ENCODE peak calls at places on chromosomes 4 and X, in four cellular contexts. A is endodermal cell, X is colonic mucosa, K is MCF 10A. E is an unnamed sample.

GRCh38 chr4:14294611-14295010 is 667.1 kb upstream of the BOD1L1 start:
- DNase-seq in A (no peak), X (no peak), K (no peak), E (no peak)

GRCh38 chr4:127049506-127049905 is 583.3 kb upstream of the INTU start:
- DNase-seq in A (no peak), X (no peak), K (no peak), E (no peak)

GRCh38 chr4:165506780-165507305 is 128.0 kb downstream of the CPE start:
- DNase-seq in A (no peak), X (no peak), K (no peak), E (no peak)

GRCh38 chr4:24920008-24920407 is 7.2 kb upstream of the CCDC149 start:
- DNase-seq in A (no peak), X (no peak), K (no peak), E (no peak)

GRCh38 chr4:146646601-146647000 is 7.9 kb downstream of the POU4F2 start:
- DNase-seq in A (no peak), X (no peak), K (no peak), E (no peak)

GRCh38 chrX:50154429-50154828 is 46.4 kb downstream of the AKAP4 start:
- DNase-seq in A (no peak), X (no peak), K (no peak), E (no peak)

GRCh38 chrX:70998402-70999027 is 67.6 kb upstream of the SLC7A3 start:
- DNase-seq in A (peak), X (peak), K (peak), E (no peak)

GRCh38 chr4:107599841-107600240 is 120.2 kb downstream of the PAPSS1 start:
- DNase-seq in A (no peak), X (no peak), K (no peak), E (no peak)

GRCh38 chr4:123893746-123894095 is 497.1 kb downstream of the SPRY1 start:
- DNase-seq in A (no peak), X (no peak), K (no peak), E (no peak)

GRCh38 chr4:4845027-4845426 is 14.4 kb upstream of the MSX1 start:
- DNase-seq in A (no peak), X (no peak), K (no peak), E (no peak)

GRCh38 chr4:154039435-154040061 is 250.7 kb upstream of the SFRP2 start:
- DNase-seq in A (no peak), X (no peak), K (peak), E (no peak)

GRCh38 chr4:164683040-164683439 is 70.9 kb upstream of the SMIM31 start:
- DNase-seq in A (no peak), X (no peak), K (no peak), E (no peak)

GRCh38 chr4:178745203-178745602 is 1303.0 kb upstream of the AGA start:
- DNase-seq in A (no peak), X (no peak), K (peak), E (no peak)

GRCh38 chr4:98510757-98511517 is 147.5 kb downstream of the TSPAN5 start:
- DNase-seq in A (no peak), X (no peak), K (peak), E (no peak)

GRCh38 chr4:64341711-64342110 is 67.5 kb downstream of the TECRL start:
- DNase-seq in A (no peak), X (no peak), K (no peak), E (no peak)

GRCh38 chrX:129496625-129497024 is 26.7 kb downstream of the SMARCA1 start:
- DNase-seq in A (no peak), X (no peak), K (peak), E (no peak)

GRCh38 chrX:141902366-141902765 is 1.3 kb upstream of the MAGEC1 start:
- DNase-seq in A (no peak), X (no peak), K (no peak), E (no peak)

GRCh38 chr4:37531156-37531555 is 155.0 kb downstream of the RELL1 start:
- DNase-seq in A (no peak), X (no peak), K (no peak), E (no peak)

GRCh38 chrX:12210196-12210815 is 72.0 kb downstream of the FRMPD4 start:
- DNase-seq in A (no peak), X (no peak), K (peak), E (no peak)

GRCh38 chrX:38799995-38800394 is 1.3 kb upstream of the MID1IP1 start:
- DNase-seq in A (no peak), X (no peak), K (no peak), E (no peak)

GRCh38 chr4:10856271-10856670 is 171.7 kb upstream of the CLNK start:
- DNase-seq in A (no peak), X (no peak), K (no peak), E (peak)

GRCh38 chrX:153526040-153526439 is 8.6 kb downstream of the ATP2B3 start:
- DNase-seq in A (no peak), X (no peak), K (no peak), E (no peak)

GRCh38 chr4:74057588-74057987 is 19.1 kb upstream of the CXCL3 start:
- DNase-seq in A (no peak), X (no peak), K (no peak), E (no peak)

GRCh38 chrX:22689290-22689689 is 310.5 kb upstream of the DDX53 start:
- DNase-seq in A (no peak), X (no peak), K (no peak), E (no peak)

GRCh38 chr4:2832981-2833670 is 10.5 kb upstream of the ADD1 start:
- DNase-seq in A (peak), X (no peak), K (no peak), E (no peak)

GRCh38 chr4:4627111-4627510 is 85.3 kb upstream of the STX18 start:
- DNase-seq in A (peak), X (no peak), K (no peak), E (no peak)

GRCh38 chrX:124289443-124289842 is 43.0 kb upstream of the TEX13D start:
- DNase-seq in A (no peak), X (no peak), K (no peak), E (no peak)

GRCh38 chr4:147059064-147059731 is 113.5 kb upstream of the TTC29 start:
- DNase-seq in A (no peak), X (no peak), K (no peak), E (no peak)

GRCh38 chr4:88569944-88570455 is 22.3 kb upstream of the HERC3 start:
- DNase-seq in A (no peak), X (no peak), K (no peak), E (no peak)

GRCh38 chr4:7352486-7352885 is 82.2 kb downstream of the PSAPL1 start:
- DNase-seq in A (no peak), X (no peak), K (no peak), E (no peak)

GRCh38 chr4:12304912-12305311 is 876.2 kb upstream of the HS3ST1 start:
- DNase-seq in A (no peak), X (no peak), K (no peak), E (no peak)

GRCh38 chr4:47238697-47239096 is 207.3 kb downstream of the GABRB1 start:
- DNase-seq in A (no peak), X (no peak), K (no peak), E (no peak)

GRCh38 chr4:68615699-68616422 is 39.7 kb upstream of the UGT2B17 start:
- DNase-seq in A (no peak), X (no peak), K (no peak), E (no peak)

GRCh38 chr4:74772106-74772505 is 22.2 kb downstream of the BTC start:
- DNase-seq in A (no peak), X (no peak), K (peak), E (no peak)

GRCh38 chr4:72817012-72817411 is 248.0 kb upstream of the ADAMTS3 start:
- DNase-seq in A (no peak), X (no peak), K (peak), E (no peak)

GRCh38 chrX:38664285-38664684 is 102.9 kb downstream of the TSPAN7 start:
- DNase-seq in A (peak), X (peak), K (peak), E (peak)

GRCh38 chr4:187944179-187944578 is 51.4 kb upstream of the ZFP42 start:
- DNase-seq in A (no peak), X (no peak), K (no peak), E (no peak)

GRCh38 chr4:148787831-148788477 is 345.7 kb upstream of the NR3C2 start:
- DNase-seq in A (no peak), X (peak), K (peak), E (peak)

GRCh38 chrX:107978707-107979307 is 3.4 kb downstream of the TEX13B start:
- DNase-seq in A (peak), X (no peak), K (peak), E (peak)
- TF ChIP-seq CTCF in A (peak), X (no peak), K (peak), E (peak)

GRCh38 chr4:142016031-142016430 is 379.6 kb downstream of the IL15 start:
- DNase-seq in A (no peak), X (no peak), K (no peak), E (no peak)
- TF ChIP-seq CTCF in A (no peak), X (no peak), K (no peak), E (no peak)

GRCh38 chr4:89868261-89868660 is 26.4 kb upstream of the MMRN1 start:
- DNase-seq in A (no peak), X (no peak), K (no peak), E (no peak)

GRCh38 chr4:89863533-89863932 is 26.6 kb upstream of the SNCA start:
- DNase-seq in A (no peak), X (no peak), K (no peak), E (no peak)

GRCh38 chr4:89871211-89871610 is 23.4 kb upstream of the MMRN1 start:
- DNase-seq in A (no peak), X (no peak), K (no peak), E (no peak)

DNA sequence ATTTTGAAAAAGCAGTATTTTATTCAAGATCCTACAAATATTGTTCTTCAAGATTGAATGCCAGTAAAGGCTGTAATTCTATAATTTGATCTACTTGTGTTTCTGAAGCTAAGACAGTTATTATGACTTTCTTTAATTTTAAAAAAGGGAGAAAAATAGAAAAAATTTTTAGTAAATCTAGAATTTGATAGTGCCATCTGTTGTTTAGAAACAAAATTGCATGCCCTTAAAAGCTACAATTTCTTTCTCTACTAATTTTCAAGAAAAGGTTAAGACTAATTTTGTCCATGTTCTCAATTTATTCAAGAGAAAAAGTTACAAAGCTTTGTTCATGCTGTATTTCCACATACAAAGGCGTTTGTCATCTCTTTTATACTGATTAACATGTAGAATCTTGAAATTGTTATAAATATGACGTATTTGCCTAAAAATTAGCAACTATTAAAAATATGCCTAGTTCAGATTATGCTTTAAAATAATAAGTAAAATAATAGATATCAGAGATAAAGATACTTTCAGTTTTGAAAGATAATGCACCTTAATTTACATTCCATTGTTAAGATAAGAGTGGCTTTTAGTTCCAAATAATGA is 25.6 kb upstream of the MMRN1 start:
- DNase-seq in A (no peak), X (no peak), K (peak), E (no peak)
- TF ChIP-seq CTCF in A (peak), X (peak), K (peak), E (peak)

GRCh38 chr4:27315625-27316024 is 455.0 kb downstream of the STIM2 start:
- DNase-seq in A (no peak), X (no peak), K (no peak), E (no peak)

GRCh38 chr4:27316176-27316575 is 455.5 kb downstream of the STIM2 start:
- DNase-seq in A (no peak), X (peak), K (peak), E (no peak)

GRCh38 chr4:27318740-27319139 is 458.1 kb downstream of the STIM2 start:
- DNase-seq in A (peak), X (peak), K (peak), E (no peak)
- TF ChIP-seq CTCF in A (peak), X (no peak), K (peak), E (peak)

DNA sequence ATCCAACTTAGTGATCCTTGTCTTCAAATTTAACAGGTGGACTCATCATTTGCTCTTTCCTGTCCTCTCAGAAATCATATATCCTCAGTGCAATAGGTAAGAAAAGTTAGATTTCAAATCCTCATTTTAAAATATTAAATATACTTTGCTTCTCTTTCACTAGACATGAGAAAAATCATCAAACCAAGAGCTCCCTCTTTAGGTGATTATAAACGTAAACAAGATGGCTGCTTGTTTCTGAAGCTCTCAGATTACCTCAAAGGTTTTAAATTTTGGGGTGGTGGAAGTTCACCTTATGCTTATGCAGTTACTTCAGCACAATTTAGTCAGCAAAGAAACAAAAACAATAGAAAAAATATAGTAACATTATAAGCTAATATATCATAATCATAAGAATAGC is 27.3 kb downstream of the CSN3 start:
- DNase-seq in A (no peak), X (no peak), K (peak), E (peak)
- TF ChIP-seq CTCF in A (peak), X (no peak), K (peak), E (peak)

GRCh38 chr4:57095956-57096355 is 14.2 kb downstream of the IGFBP7 start:
- DNase-seq in A (no peak), X (no peak), K (no peak), E (no peak)

GRCh38 chr4:57093816-57094481 is 16.2 kb downstream of the IGFBP7 start:
- DNase-seq in A (no peak), X (no peak), K (no peak), E (no peak)

GRCh38 chr4:57091657-57092162 is 18.5 kb downstream of the IGFBP7 start:
- DNase-seq in A (no peak), X (no peak), K (no peak), E (no peak)

GRCh38 chr4:57095245-57095644 is 14.9 kb downstream of the IGFBP7 start:
- DNase-seq in A (no peak), X (no peak), K (no peak), E (no peak)

GRCh38 chr4:57094482-57095223 is 15.5 kb downstream of the IGFBP7 start:
- DNase-seq in A (no peak), X (no peak), K (no peak), E (no peak)
- TF ChIP-seq CTCF in A (no peak), X (no peak), K (no peak), E (no peak)

GRCh38 chr4:132498215-132498614 is 650.9 kb upstream of the PCDH10 start:
- DNase-seq in A (no peak), X (no peak), K (no peak), E (no peak)

GRCh38 chr4:132488555-132488954 is 660.5 kb upstream of the PCDH10 start:
- DNase-seq in A (no peak), X (no peak), K (no peak), E (no peak)

DNA sequence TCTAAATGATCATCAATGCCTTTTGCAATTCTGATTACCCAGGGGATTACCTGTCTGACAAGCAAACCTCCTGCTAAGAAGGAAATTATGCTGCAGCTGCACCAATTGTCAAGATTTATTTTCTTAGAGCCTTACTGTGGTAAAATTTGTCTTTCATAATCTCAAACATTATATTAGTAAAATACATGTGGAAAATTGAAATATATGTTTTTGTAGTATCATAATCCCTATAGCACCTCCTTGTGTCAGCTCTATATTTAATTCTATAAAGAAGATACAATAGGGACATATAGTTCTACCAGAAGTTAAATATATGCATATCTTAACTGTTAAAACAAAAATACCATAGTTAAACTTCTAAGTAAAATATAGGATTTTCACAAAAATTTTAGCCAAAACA is 655.6 kb upstream of the PCDH10 start:
- DNase-seq in A (no peak), X (no peak), K (no peak), E (no peak)
- TF ChIP-seq CTCF in A (no peak), X (no peak), K (peak), E (no peak)